ENCODE peak calls at places on chromosomes 13 and 19, in nine cellular contexts. M is T follicular helper cell; K is stimulated activated CD4-positive, alpha-beta T cell treated with anti-CD3 and anti-CD28 coated beads, Interleukin-15, amount 100 ng/mL, for 1 hour; L is T-helper 2 cell treated with Interferon-gamma antibody and Interleukin-4, amounts not matched to agents 5 μg/mL and 100 μg/mL, for 36 hours; T is esophagus squamous epithelium; R is effector memory CD8-positive, alpha-beta T cell; G is naive thymus-derived CD4-positive, alpha-beta T cell; H is aorta; O is B cell. S is an unnamed sample.

GRCh38 chr13:81116461-81117282 is 775.7 kb upstream of the SPRY2 start:
- DNase-seq in M (no peak), K (no peak), L (no peak), T (no peak), R (no peak), G (no peak), H (no peak), O (no peak), S (no peak)

GRCh38 chr13:99610702-99611289 is 109.5 kb downstream of the TM9SF2 start:
- DNase-seq in M (no peak), K (no peak), L (no peak), T (no peak), R (no peak), G (no peak), H (no peak), O (no peak), S (no peak)

GRCh38 chr19:37905936-37906867 is at the start of gene WDR87:
- DNase-seq in M (peak; percentile 29), K (no peak), L (peak; percentile 18), T (no peak), R (peak; percentile 7), G (peak; percentile 26), H (peak; percentile 37), O (peak; percentile 77), S (peak; percentile 37)

GRCh38 chr19:45278087-45278486 is 27.0 kb downstream of the MARK4 start:
- DNase-seq in M (no peak), K (no peak), L (no peak), T (no peak), R (no peak), G (no peak), H (no peak), O (no peak), S (no peak)

GRCh38 chr13:27980280-27980998 is 8.1 kb downstream of the URAD start:
- DNase-seq in M (no peak), K (no peak), L (no peak), T (no peak), R (no peak), G (no peak), H (no peak), O (no peak), S (no peak)

GRCh38 chr19:47581605-47582319 is 8.8 kb upstream of the ZNF541 start:
- DNase-seq in M (no peak), K (no peak), L (no peak), T (no peak), R (no peak), G (no peak), H (no peak), O (no peak), S (no peak)

GRCh38 chr19:19224852-19225494 is 13.2 kb downstream of the NCAN start:
- DNase-seq in M (peak; percentile 63), K (peak; percentile 54), L (peak; percentile 79), T (no peak), R (peak; percentile 72), G (peak; percentile 69), H (peak; percentile 71), O (peak; percentile 85), S (peak; percentile 78)

GRCh38 chr19:35669974-35670373 is 3.7 kb downstream of the UPK1A start:
- DNase-seq in M (no peak), K (no peak), L (no peak), T (no peak), R (no peak), G (no peak), H (no peak), O (no peak), S (no peak)

GRCh38 chr19:49071860-49072547 is 495 bp downstream of the KCNA7 start:
- DNase-seq in M (no peak), K (no peak), L (no peak), T (no peak), R (no peak), G (no peak), H (no peak), O (peak; percentile 34), S (no peak)

GRCh38 chr13:47121092-47121763 is 224.4 kb upstream of the HTR2A start:
- DNase-seq in M (no peak), K (no peak), L (no peak), T (no peak), R (no peak), G (no peak), H (no peak), O (no peak), S (no peak)

GRCh38 chr19:13763300-13763699 is 1.0 kb upstream of the MRI1 start:
- DNase-seq in M (no peak), K (no peak), L (no peak), T (no peak), R (no peak), G (no peak), H (no peak), O (no peak), S (no peak)

GRCh38 chr13:39148513-39148961 is 110.3 kb downstream of the NHLRC3 start:
- DNase-seq in M (no peak), K (no peak), L (peak; percentile 22), T (no peak), R (no peak), G (no peak), H (no peak), O (no peak), S (no peak)

GRCh38 chr13:22915442-22916082 is 265.2 kb upstream of the SGCG start:
- DNase-seq in M (no peak), K (no peak), L (no peak), T (no peak), R (no peak), G (no peak), H (peak; percentile 80), O (no peak), S (no peak)

GRCh38 chr19:33780746-33781145 is 15.9 kb upstream of the KCTD15 start:
- DNase-seq in M (no peak), K (no peak), L (no peak), T (no peak), R (no peak), G (no peak), H (no peak), O (no peak), S (no peak)

GRCh38 chr13:111957913-111958450 is 109.0 kb upstream of the SOX1 start:
- DNase-seq in M (no peak), K (no peak), L (no peak), T (no peak), R (no peak), G (no peak), H (no peak), O (no peak), S (no peak)

GRCh38 chr13:114124921-114125320 is 7.5 kb downstream of the RASA3 start:
- DNase-seq in M (peak; percentile 64), K (no peak), L (peak; percentile 78), T (no peak), R (peak; percentile 47), G (no peak), H (no peak), O (no peak), S (peak; percentile 80)

GRCh38 chr13:50387124-50387581 is 371.9 kb downstream of the KCNRG start:
- DNase-seq in M (peak; percentile 12), K (no peak), L (no peak), T (no peak), R (peak; percentile 19), G (no peak), H (no peak), O (peak; percentile 34), S (peak; percentile 15)

GRCh38 chr13:95281258-95281602 is 20.0 kb downstream of the ABCC4 start:
- DNase-seq in M (no peak), K (no peak), L (no peak), T (no peak), R (no peak), G (no peak), H (no peak), O (no peak), S (no peak)

GRCh38 chr13:97325738-97326137 is 103.6 kb downstream of the MBNL2 start:
- DNase-seq in M (no peak), K (no peak), L (no peak), T (no peak), R (no peak), G (no peak), H (no peak), O (no peak), S (no peak)

GRCh38 chr19:10776900-10777650 is 58.9 kb downstream of the TMED1 start:
- DNase-seq in M (no peak), K (no peak), L (no peak), T (no peak), R (no peak), G (no peak), H (no peak), O (peak; percentile 60), S (no peak)

GRCh38 chr13:103935117-103935516 is 868.9 kb upstream of the SLC10A2 start:
- DNase-seq in M (no peak), K (no peak), L (no peak), T (no peak), R (no peak), G (no peak), H (no peak), O (no peak), S (no peak)